ENCODE peak calls at places on chromosome 6, in four cellular contexts. C, V, R and D are unnamed samples.

GRCh38 chr6:132220800-132221199 is 180.5 kb downstream of the MOXD1 start:
- DNase-seq in R (no peak), V (no peak), C (no peak), D (no peak)

GRCh38 chr6:166221040-166221439 is 53.4 kb upstream of the TBXT start:
- DNase-seq in V (no peak), R (no peak), C (no peak), D (no peak)

GRCh38 chr6:139533573-139534471 is 159.4 kb upstream of the CITED2 start:
- DNase-seq in R (no peak), V (no peak), C (no peak), D (no peak)

GRCh38 chr6:37816599-37817375 is 2.7 kb upstream of the ZFAND3 start:
- DNase-seq in R (no peak), V (no peak), C (no peak), D (no peak)

GRCh38 chr6:104704191-104704590 is 155.5 kb downstream of the HACE1 start:
- DNase-seq in C (no peak), V (no peak), R (no peak), D (no peak)

GRCh38 chr6:136408205-136408604 is 118.6 kb upstream of the BCLAF1 start:
- DNase-seq in V (no peak), C (no peak), R (no peak), D (no peak)

GRCh38 chr6:85392379-85392778 is 57.5 kb upstream of the NT5E start:
- DNase-seq in V (no peak), R (no peak), C (no peak), D (no peak)

GRCh38 chr6:150881911-150882481 is 16.5 kb downstream of the MTHFD1L start:
- DNase-seq in R (no peak), C (no peak), V (no peak), D (no peak)

GRCh38 chr6:41546866-41547798 is 951 bp downstream of the FOXP4 start:
- DNase-seq in V (no peak), R (no peak), C (no peak), D (no peak)

GRCh38 chr6:87697581-87698552 is 4.2 kb downstream of the AKIRIN2 start:
- DNase-seq in V (no peak), C (no peak), R (no peak), D (peak; percentile 72)

GRCh38 chr6:36547646-36548400 is 544 bp upstream of the STK38 start:
- DNase-seq in C (no peak), V (no peak), R (no peak), D (no peak)

GRCh38 chr6:34489229-34489805 is 23.4 kb downstream of the PACSIN1 start:
- DNase-seq in R (no peak), V (no peak), C (no peak), D (no peak)

GRCh38 chr6:111503660-111504059 is 20.6 kb upstream of the REV3L start:
- DNase-seq in C (peak; percentile 25), V (no peak), R (no peak), D (no peak)

GRCh38 chr6:32989375-32989774 is 20.0 kb downstream of the HLA-DOA start:
- DNase-seq in R (no peak), C (no peak), V (no peak), D (no peak)

GRCh38 chr6:75349262-75349984 is 64.8 kb upstream of the TMEM30A start:
- DNase-seq in R (no peak), V (no peak), C (no peak), D (no peak)

GRCh38 chr6:71421611-71422010 is 133.0 kb downstream of the OGFRL1 start:
- DNase-seq in R (no peak), V (no peak), C (no peak), D (no peak)

GRCh38 chr6:75296811-75297779 is 12.5 kb upstream of the TMEM30A start:
- DNase-seq in R (no peak), C (peak; percentile 48), V (no peak), D (peak; percentile 59)

GRCh38 chr6:99473730-99474129 is 41.5 kb downstream of the USP45 start:
- DNase-seq in V (no peak), C (no peak), R (no peak), D (no peak)

GRCh38 chr6:53796451-53796780 is 1.6 kb downstream of the LRRC1 start:
- DNase-seq in V (no peak), C (no peak), R (no peak), D (no peak)

GRCh38 chr6:53611342-53611741 is 54.2 kb downstream of the KLHL31 start:
- DNase-seq in V (no peak), C (no peak), R (no peak), D (no peak)

GRCh38 chr6:11815231-11815630 is 36.6 kb upstream of the ADTRP start:
- DNase-seq in R (no peak), V (no peak), C (no peak), D (no peak)

GRCh38 chr6:37612475-37612874 is 85.2 kb downstream of the MDGA1 start:
- DNase-seq in V (no peak), R (no peak), C (no peak), D (no peak)